ENCODE peak calls at places on chromosomes 7 and 10, in eight cellular contexts. One of them, this sample, is unnamed.

GRCh38 chr7:14432936-14433335 is 443.5 kb upstream of the ETV1 start:
- DNase-seq in neural progenitor cell: peak; percentile 92
- DNase-seq in fibroblast of lung: no peak
- DNase-seq in neuronal stem cell: peak; percentile 59
- DNase-seq in PC-3: no peak
- DNase-seq in SK-N-MC: no peak
- DNase-seq in endothelial cell of umbilical vein: no peak
- DNase-seq in IMR-90: no peak
- DNase-seq in this sample: no peak

GRCh38 chr10:122373713-122374112 is 795 bp upstream of the PLEKHA1 start:
- DNase-seq in neuronal stem cell: no peak
- DNase-seq in endothelial cell of umbilical vein: no peak
- DNase-seq in SK-N-MC: no peak
- DNase-seq in neural progenitor cell: no peak
- DNase-seq in PC-3: peak; percentile 45
- DNase-seq in IMR-90: peak; percentile 4
- DNase-seq in fibroblast of lung: no peak
- DNase-seq in this sample: no peak

GRCh38 chr7:13990319-13990983 is 985 bp upstream of the ETV1 start:
- DNase-seq in SK-N-MC: no peak
- DNase-seq in IMR-90: peak; percentile 37
- DNase-seq in neuronal stem cell: peak; percentile 66
- DNase-seq in PC-3: peak; percentile 54
- DNase-seq in fibroblast of lung: peak; percentile 56
- DNase-seq in endothelial cell of umbilical vein: peak; percentile 73
- DNase-seq in neural progenitor cell: peak; percentile 81
- DNase-seq in this sample: peak; percentile 37

GRCh38 chr7:30452278-30452930 is 26.2 kb downstream of the NOD1 start:
- DNase-seq in endothelial cell of umbilical vein: no peak
- DNase-seq in IMR-90: no peak
- DNase-seq in neuronal stem cell: no peak
- DNase-seq in neural progenitor cell: no peak
- DNase-seq in SK-N-MC: no peak
- DNase-seq in PC-3: no peak
- DNase-seq in fibroblast of lung: no peak
- DNase-seq in this sample: no peak

GRCh38 chr7:25858562-25859411 is 293.2 kb upstream of the NFE2L3 start:
- DNase-seq in IMR-90: no peak
- DNase-seq in endothelial cell of umbilical vein: no peak
- DNase-seq in PC-3: no peak
- DNase-seq in fibroblast of lung: no peak
- DNase-seq in neuronal stem cell: no peak
- DNase-seq in SK-N-MC: no peak
- DNase-seq in neural progenitor cell: peak; percentile 60
- DNase-seq in this sample: no peak

GRCh38 chr10:22620140-22620857 is 94.1 kb downstream of the PIP4K2A start:
- DNase-seq in neural progenitor cell: no peak
- DNase-seq in IMR-90: peak; percentile 95
- DNase-seq in PC-3: peak; percentile 95
- DNase-seq in SK-N-MC: no peak
- DNase-seq in endothelial cell of umbilical vein: peak; percentile 91
- DNase-seq in fibroblast of lung: peak; percentile 99
- DNase-seq in neuronal stem cell: no peak
- DNase-seq in this sample: peak; percentile 93

GRCh38 chr7:95440394-95441038 is 5.7 kb upstream of the PON2 start:
- DNase-seq in neural progenitor cell: no peak
- DNase-seq in SK-N-MC: no peak
- DNase-seq in IMR-90: no peak
- DNase-seq in fibroblast of lung: no peak
- DNase-seq in endothelial cell of umbilical vein: no peak
- DNase-seq in neuronal stem cell: no peak
- DNase-seq in PC-3: no peak
- DNase-seq in this sample: no peak

GRCh38 chr7:6226194-6226799 is 46.1 kb downstream of the CYTH3 start:
- DNase-seq in endothelial cell of umbilical vein: no peak
- DNase-seq in fibroblast of lung: peak; percentile 70
- DNase-seq in PC-3: no peak
- DNase-seq in IMR-90: peak; percentile 82
- DNase-seq in neural progenitor cell: no peak
- DNase-seq in SK-N-MC: peak; percentile 59
- DNase-seq in neuronal stem cell: no peak
- DNase-seq in this sample: no peak

GRCh38 chr7:5620459-5620881 is 161.0 kb downstream of the RNF216 start:
- DNase-seq in PC-3: no peak
- DNase-seq in neuronal stem cell: no peak
- DNase-seq in IMR-90: no peak
- DNase-seq in SK-N-MC: no peak
- DNase-seq in endothelial cell of umbilical vein: no peak
- DNase-seq in fibroblast of lung: no peak
- DNase-seq in neural progenitor cell: peak; percentile 58
- DNase-seq in this sample: no peak

GRCh38 chr10:48299066-48299465 is 7.4 kb upstream of the MAPK8 start:
- DNase-seq in IMR-90: no peak
- DNase-seq in neuronal stem cell: no peak
- DNase-seq in neural progenitor cell: no peak
- DNase-seq in SK-N-MC: no peak
- DNase-seq in fibroblast of lung: no peak
- DNase-seq in PC-3: no peak
- DNase-seq in endothelial cell of umbilical vein: no peak
- DNase-seq in this sample: no peak

GRCh38 chr10:78602201-78602917 is 466.4 kb upstream of the ZMIZ1 start:
- DNase-seq in PC-3: no peak
- DNase-seq in IMR-90: peak; percentile 19
- DNase-seq in neural progenitor cell: peak; percentile 14
- DNase-seq in endothelial cell of umbilical vein: no peak
- DNase-seq in SK-N-MC: no peak
- DNase-seq in fibroblast of lung: no peak
- DNase-seq in neuronal stem cell: no peak
- DNase-seq in this sample: peak; percentile 53

GRCh38 chr7:33157311-33157710 is 27.9 kb downstream of the BBS9 start:
- DNase-seq in fibroblast of lung: peak; percentile 71
- DNase-seq in neuronal stem cell: no peak
- DNase-seq in PC-3: no peak
- DNase-seq in endothelial cell of umbilical vein: no peak
- DNase-seq in neural progenitor cell: no peak
- DNase-seq in SK-N-MC: no peak
- DNase-seq in IMR-90: peak; percentile 6
- DNase-seq in this sample: no peak

GRCh38 chr10:19929466-19930140 is 113.4 kb downstream of the PLXDC2 start:
- DNase-seq in neuronal stem cell: no peak
- DNase-seq in fibroblast of lung: peak; percentile 84
- DNase-seq in IMR-90: peak; percentile 77
- DNase-seq in neural progenitor cell: no peak
- DNase-seq in endothelial cell of umbilical vein: peak; percentile 61
- DNase-seq in SK-N-MC: no peak
- DNase-seq in PC-3: no peak
- DNase-seq in this sample: peak; percentile 80

GRCh38 chr10:79260803-79261740 is 86.2 kb upstream of the PPIF start:
- DNase-seq in neural progenitor cell: peak; percentile 64
- DNase-seq in SK-N-MC: no peak
- DNase-seq in endothelial cell of umbilical vein: no peak
- DNase-seq in neuronal stem cell: no peak
- DNase-seq in PC-3: no peak
- DNase-seq in IMR-90: peak; percentile 80
- DNase-seq in fibroblast of lung: peak; percentile 69
- DNase-seq in this sample: no peak

GRCh38 chr7:109552017-109552416 is 982.3 kb downstream of the DNAJB9 start:
- DNase-seq in PC-3: peak; percentile 11
- DNase-seq in neuronal stem cell: no peak
- DNase-seq in neural progenitor cell: no peak
- DNase-seq in endothelial cell of umbilical vein: no peak
- DNase-seq in IMR-90: no peak
- DNase-seq in fibroblast of lung: no peak
- DNase-seq in SK-N-MC: no peak
- DNase-seq in this sample: no peak

GRCh38 chr10:58817499-58817898 is 304.8 kb downstream of the BICC1 start:
- DNase-seq in neuronal stem cell: no peak
- DNase-seq in SK-N-MC: no peak
- DNase-seq in fibroblast of lung: peak; percentile 62
- DNase-seq in endothelial cell of umbilical vein: peak; percentile 3
- DNase-seq in IMR-90: peak; percentile 43
- DNase-seq in neural progenitor cell: no peak
- DNase-seq in PC-3: no peak
- DNase-seq in this sample: no peak

GRCh38 chr7:4018917-4019316 is 663.2 kb upstream of the FOXK1 start:
- DNase-seq in neuronal stem cell: no peak
- DNase-seq in IMR-90: no peak
- DNase-seq in fibroblast of lung: no peak
- DNase-seq in SK-N-MC: no peak
- DNase-seq in endothelial cell of umbilical vein: no peak
- DNase-seq in neural progenitor cell: no peak
- DNase-seq in PC-3: no peak
- DNase-seq in this sample: no peak

GRCh38 chr10:73584737-73585136 is 6.4 kb downstream of the USP54 start:
- DNase-seq in endothelial cell of umbilical vein: no peak
- DNase-seq in PC-3: peak; percentile 56
- DNase-seq in IMR-90: peak; percentile 52
- DNase-seq in fibroblast of lung: no peak
- DNase-seq in neural progenitor cell: no peak
- DNase-seq in neuronal stem cell: no peak
- DNase-seq in SK-N-MC: no peak
- DNase-seq in this sample: no peak

DNA sequence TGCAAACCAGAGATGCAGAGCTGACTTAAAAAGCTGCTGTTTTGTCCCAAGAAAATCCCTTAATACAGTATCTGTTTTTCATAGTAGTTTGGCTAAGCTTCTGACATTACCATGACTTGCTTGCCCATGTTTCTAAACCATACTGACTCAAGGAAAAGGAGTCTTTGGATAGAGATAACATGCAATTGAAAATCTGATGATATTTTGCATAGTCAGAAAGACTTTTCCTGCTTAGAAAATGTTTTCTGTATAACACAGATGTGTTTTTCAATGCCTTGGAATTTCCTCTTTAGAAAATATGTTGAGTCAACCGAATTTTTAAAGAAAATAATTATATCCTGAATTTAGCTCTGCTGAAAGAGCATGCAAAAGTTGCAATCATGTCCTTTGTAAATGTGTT is 21.5 kb upstream of the AKR1E2 start:
- DNase-seq in fibroblast of lung: no peak
- DNase-seq in IMR-90: peak; percentile 75
- DNase-seq in endothelial cell of umbilical vein: peak; percentile 73
- DNase-seq in PC-3: no peak
- DNase-seq in SK-N-MC: peak; percentile 40
- DNase-seq in neural progenitor cell: no peak
- DNase-seq in neuronal stem cell: no peak
- DNase-seq in this sample: no peak
- H3K9ac ChIP-seq in fibroblast of lung: no peak overlapping the region
- H3K9ac ChIP-seq in IMR-90: no peak overlapping the region
- H3K9ac ChIP-seq in endothelial cell of umbilical vein: peak overlapping the region; percentile 17
- H3K9ac ChIP-seq in PC-3: no peak overlapping the region
- H3K9ac ChIP-seq in SK-N-MC: no peak overlapping the region
- H3K9ac ChIP-seq in neural progenitor cell: no peak overlapping the region
- H3K9ac ChIP-seq in neuronal stem cell: no peak overlapping the region
- H3K9ac ChIP-seq in this sample: no peak overlapping the region

DNA sequence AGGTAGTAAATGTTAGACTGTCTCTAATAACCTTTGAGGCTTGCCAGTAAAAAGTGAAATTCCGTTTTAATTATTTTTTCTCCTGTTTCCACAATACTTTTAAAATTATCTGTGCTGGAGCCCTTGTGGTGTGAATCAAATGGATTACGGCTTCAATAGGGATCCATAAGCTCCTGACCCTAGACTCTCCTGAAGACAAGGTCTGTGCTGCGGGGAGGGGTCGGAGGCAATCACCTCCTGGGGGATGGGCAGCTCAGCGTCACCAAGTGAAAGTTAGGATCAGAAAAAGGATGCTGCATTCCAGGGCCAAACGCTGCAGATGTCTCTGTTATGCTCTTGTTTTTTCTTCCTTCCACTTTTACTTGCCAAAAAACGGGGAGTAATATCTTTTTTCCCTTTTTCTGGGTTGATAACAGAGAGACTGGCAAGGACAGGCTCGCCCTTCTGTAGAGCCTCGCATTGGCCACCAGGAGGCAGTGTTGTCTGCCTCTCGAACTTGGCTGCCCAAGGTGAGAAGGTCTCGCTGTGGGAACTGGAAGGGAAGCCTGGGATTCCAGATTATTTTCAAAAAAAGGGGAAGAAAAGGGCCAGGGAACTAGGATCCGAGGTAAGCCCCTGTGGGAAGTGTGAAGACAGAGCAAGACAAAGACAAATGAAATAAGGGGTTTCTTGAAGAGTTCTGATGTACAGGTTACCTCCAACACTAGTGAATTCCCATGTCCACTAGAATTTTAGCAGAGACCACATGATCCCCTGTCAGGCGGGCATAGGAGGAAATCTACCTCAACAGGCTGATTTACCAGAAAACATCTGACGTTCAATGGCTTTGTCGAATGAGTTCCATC is 621.9 kb downstream of the ACTR3B start:
- DNase-seq in neuronal stem cell: peak; percentile 67
- DNase-seq in PC-3: peak; percentile 31
- DNase-seq in fibroblast of lung: no peak
- DNase-seq in SK-N-MC: no peak
- DNase-seq in IMR-90: no peak
- DNase-seq in endothelial cell of umbilical vein: no peak
- DNase-seq in neural progenitor cell: peak; percentile 62
- DNase-seq in this sample: peak; percentile 0
- H3K9ac ChIP-seq in neuronal stem cell: no peak overlapping the region
- H3K9ac ChIP-seq in PC-3: no peak overlapping the region
- H3K9ac ChIP-seq in fibroblast of lung: no peak overlapping the region
- H3K9ac ChIP-seq in SK-N-MC: no peak overlapping the region
- H3K9ac ChIP-seq in IMR-90: no peak overlapping the region
- H3K9ac ChIP-seq in endothelial cell of umbilical vein: no peak overlapping the region
- H3K9ac ChIP-seq in neural progenitor cell: no peak overlapping the region
- H3K9ac ChIP-seq in this sample: no peak overlapping the region

DNA sequence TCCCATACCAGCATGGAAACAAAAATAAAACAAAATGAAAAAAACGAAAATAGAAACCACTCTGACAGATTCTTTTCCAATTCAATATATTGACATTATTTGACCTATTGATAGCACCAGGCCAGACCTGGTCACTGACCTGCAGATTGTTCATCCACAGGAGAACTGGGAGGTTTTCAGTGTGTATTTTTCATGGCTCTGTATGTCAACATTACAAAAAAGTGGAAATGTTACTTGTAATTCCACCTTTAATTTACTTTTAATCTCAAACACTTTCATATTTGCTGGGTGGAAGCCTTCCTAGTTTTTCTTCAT is 2.9 kb downstream of the HKDC1 start:
- DNase-seq in neural progenitor cell: no peak
- DNase-seq in IMR-90: no peak
- DNase-seq in SK-N-MC: no peak
- DNase-seq in PC-3: no peak
- DNase-seq in endothelial cell of umbilical vein: no peak
- DNase-seq in fibroblast of lung: no peak
- DNase-seq in neuronal stem cell: no peak
- DNase-seq in this sample: no peak
- H3K9ac ChIP-seq in neural progenitor cell: no peak overlapping the region
- H3K9ac ChIP-seq in IMR-90: no peak overlapping the region
- H3K9ac ChIP-seq in SK-N-MC: no peak overlapping the region
- H3K9ac ChIP-seq in PC-3: peak overlapping the region; percentile 66
- H3K9ac ChIP-seq in endothelial cell of umbilical vein: no peak overlapping the region
- H3K9ac ChIP-seq in fibroblast of lung: no peak overlapping the region
- H3K9ac ChIP-seq in neuronal stem cell: no peak overlapping the region
- H3K9ac ChIP-seq in this sample: no peak overlapping the region

GRCh38 chr10:65419629-65420028 is 1506.2 kb upstream of the LRRTM3 start:
- DNase-seq in endothelial cell of umbilical vein: peak; percentile 39
- DNase-seq in SK-N-MC: no peak
- DNase-seq in neural progenitor cell: no peak
- DNase-seq in PC-3: peak; percentile 92
- DNase-seq in IMR-90: no peak
- DNase-seq in neuronal stem cell: no peak
- DNase-seq in fibroblast of lung: no peak
- DNase-seq in this sample: peak; percentile 2

GRCh38 chr10:65415318-65415717 is 1510.5 kb upstream of the LRRTM3 start:
- DNase-seq in PC-3: no peak
- DNase-seq in IMR-90: no peak
- DNase-seq in neuronal stem cell: no peak
- DNase-seq in fibroblast of lung: no peak
- DNase-seq in SK-N-MC: no peak
- DNase-seq in endothelial cell of umbilical vein: no peak
- DNase-seq in neural progenitor cell: no peak
- DNase-seq in this sample: no peak

GRCh38 chr10:65416094-65416493 is 1509.7 kb upstream of the LRRTM3 start:
- DNase-seq in neuronal stem cell: no peak
- DNase-seq in IMR-90: no peak
- DNase-seq in PC-3: no peak
- DNase-seq in endothelial cell of umbilical vein: no peak
- DNase-seq in neural progenitor cell: no peak
- DNase-seq in fibroblast of lung: no peak
- DNase-seq in SK-N-MC: no peak
- DNase-seq in this sample: no peak
- H3K9ac ChIP-seq in neuronal stem cell: no peak overlapping the region
- H3K9ac ChIP-seq in IMR-90: no peak overlapping the region
- H3K9ac ChIP-seq in PC-3: no peak overlapping the region
- H3K9ac ChIP-seq in endothelial cell of umbilical vein: no peak overlapping the region
- H3K9ac ChIP-seq in neural progenitor cell: no peak overlapping the region
- H3K9ac ChIP-seq in fibroblast of lung: no peak overlapping the region
- H3K9ac ChIP-seq in SK-N-MC: no peak overlapping the region
- H3K9ac ChIP-seq in this sample: no peak overlapping the region